ENCODE peak calls at places on chromosomes 11 and 22, in five cellular contexts. D is tibial nerve, H is small intestine, C is thyroid gland, J is cardiac muscle cell. B is an unnamed sample. For H3K9me3, the result is how much of the 10 kb centered on the place peaks cover.

GRCh38 chr11:82462588-82462987 is 271.1 kb downstream of the FAM181B start:
- DNase-seq in J (no peak), H (no peak), D (no peak), C (no peak), B (no peak)

GRCh38 chr11:79594839-79595238 is 154.0 kb upstream of the TENM4 start:
- DNase-seq in H (no peak), C (no peak), D (no peak), J (no peak), B (no peak)

GRCh38 chr11:128725630-128726461 is 32.0 kb downstream of the FLI1 start:
- DNase-seq in C (no peak), D (peak), H (no peak), J (no peak), B (no peak)

GRCh38 chr11:100735949-100736675 is 49.0 kb downstream of the ARHGAP42 start:
- DNase-seq in C (no peak), J (no peak), D (no peak), H (no peak), B (no peak)

GRCh38 chr11:61725632-61726280 is 26.7 kb upstream of the MYRF start:
- DNase-seq in D (no peak), J (no peak), C (no peak), H (no peak), B (no peak)

GRCh38 chr11:64266339-64266738 is 15.0 kb downstream of the PLCB3 start:
- DNase-seq in H (no peak), J (no peak), D (no peak), C (no peak), B (no peak)

GRCh38 chr11:12441081-12441801 is 63.9 kb downstream of the PARVA start:
- DNase-seq in C (no peak), D (no peak), J (no peak), H (no peak), B (no peak)

GRCh38 chr22:41524283-41524682 is 20.0 kb downstream of the POLR3H start:
- DNase-seq in C (peak), J (no peak), H (no peak), D (peak), B (no peak)

GRCh38 chr11:102600666-102601065 is 24.5 kb downstream of the MMP20 start:
- DNase-seq in J (no peak), D (no peak), C (no peak), H (no peak), B (no peak)

GRCh38 chr22:24707477-24707816 is 67.1 kb downstream of the PIWIL3 start:
- DNase-seq in J (no peak), H (peak), C (peak), D (no peak), B (no peak)

GRCh38 chr11:62805991-62806441 is 776 bp upstream of the NXF1 start:
- DNase-seq in D (no peak), J (no peak), C (peak), H (no peak), B (no peak)

GRCh38 chr11:111718436-111719325 is 47.5 kb downstream of the PPP2R1B start:
- DNase-seq in H (no peak), J (no peak), C (no peak), D (no peak), B (no peak)

GRCh38 chr22:46069518-46070214 is 80.7 kb upstream of the PPARA start:
- DNase-seq in J (no peak), H (peak), D (peak), C (peak), B (peak)

GRCh38 chr11:27571151-27571840 is 64.7 kb upstream of the LIN7C start:
- DNase-seq in D (no peak), H (no peak), J (peak), C (no peak), B (no peak)

GRCh38 chr11:70854891-70855556 is 397.4 kb downstream of the SHANK2 start:
- DNase-seq in C (peak), H (no peak), D (no peak), J (peak), B (no peak)

GRCh38 chr22:17916226-17916889 is 108.0 kb downstream of the MICAL3 start:
- DNase-seq in D (no peak), C (no peak), H (no peak), J (peak), B (no peak)

GRCh38 chr11:14529933-14530332 is 9.7 kb upstream of the PSMA1 start:
- DNase-seq in D (no peak), C (no peak), H (no peak), J (no peak), B (no peak)

GRCh38 chr22:48089601-48090331 is 1327.3 kb downstream of the TBC1D22A start:
- DNase-seq in D (peak), H (no peak), C (no peak), J (no peak), B (no peak)
- H3K9me3 ChIP-seq in D (under half), H (under half), C (under half), J (under half), B (under half)

GRCh38 chr22:48741540-48741939 is 1086.1 kb downstream of the BRD1 start:
- DNase-seq in D (no peak), H (no peak), C (no peak), J (no peak), B (no peak)
- H3K9me3 ChIP-seq in D (under half), H (under half), C (under half), J (under half), B (under half)

DNA sequence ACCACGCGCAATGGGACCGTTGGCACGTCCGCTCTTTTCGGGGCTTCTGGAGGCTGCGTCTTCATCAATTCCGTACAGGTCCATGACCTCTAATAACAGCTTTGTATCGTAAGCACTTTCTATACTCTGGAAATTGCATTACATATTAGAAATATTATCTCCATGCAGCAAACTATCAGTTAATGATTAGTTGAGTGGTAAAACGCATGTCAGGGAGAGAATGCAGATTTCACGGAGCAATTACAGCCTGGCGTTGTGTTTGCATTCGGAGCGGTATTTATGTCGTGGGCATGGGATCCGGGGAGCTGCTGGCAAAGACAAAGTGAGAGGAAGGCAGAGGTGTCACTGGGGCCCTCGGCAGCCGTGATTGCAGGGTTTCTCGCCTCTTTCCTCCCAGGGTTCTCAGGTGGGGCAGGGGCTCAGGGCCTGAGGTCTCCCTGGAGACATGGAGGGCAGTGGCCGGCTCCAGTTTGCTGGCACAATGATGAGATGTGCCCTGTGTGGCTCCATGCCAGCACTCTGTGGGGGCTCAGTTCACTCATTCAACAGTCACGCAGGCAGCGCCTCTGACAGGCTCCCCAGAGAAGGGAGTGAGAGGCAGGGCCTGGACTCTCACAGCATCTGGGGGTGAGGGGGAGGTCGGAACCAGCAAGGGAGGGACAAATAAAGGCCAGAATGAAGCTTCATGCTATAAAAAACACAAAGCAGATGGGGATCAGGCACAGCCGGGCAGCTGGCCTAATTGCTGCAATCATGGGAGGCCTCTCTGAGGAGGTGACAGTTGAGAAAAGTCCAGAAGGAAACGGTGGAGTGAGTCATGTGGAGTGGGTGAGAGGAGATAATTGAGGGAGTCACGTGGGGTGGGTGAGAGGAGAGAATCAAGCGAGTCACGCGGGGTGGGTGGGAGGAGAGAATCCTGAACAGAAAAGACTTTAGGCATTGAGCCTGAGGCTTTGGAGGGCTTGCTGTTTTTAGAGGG is 1002.7 kb downstream of the BRD1 start:
- DNase-seq in C (no peak), H (no peak), D (no peak), J (no peak), B (no peak)
- H3K9me3 ChIP-seq in C (under half), H (under half), D (under half), J (under half), B (under half)

DNA sequence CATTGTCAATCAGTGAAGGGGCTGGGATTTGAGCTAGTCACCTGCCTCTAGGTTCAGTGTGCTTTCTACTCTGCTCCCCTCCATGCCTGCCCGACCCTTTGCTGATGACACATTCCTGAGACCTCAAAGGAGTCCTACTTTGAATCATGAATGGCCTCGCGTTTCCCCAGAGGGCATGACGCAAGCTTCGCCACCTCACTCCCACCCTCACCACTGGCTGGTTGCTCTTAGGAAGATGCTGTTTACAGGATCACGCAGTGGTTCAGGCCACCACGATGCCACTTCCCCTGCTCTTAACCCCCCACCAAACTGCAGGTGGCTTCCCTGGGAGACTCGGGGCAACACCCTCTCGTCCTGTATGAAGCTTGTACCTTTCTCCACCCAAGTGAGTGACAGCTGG is 62.9 kb upstream of the B3GAT1 start:
- DNase-seq in J (no peak), C (no peak), D (no peak), H (no peak), B (no peak)
- H3K9me3 ChIP-seq in J (under half), C (under half), D (under half), H (under half), B (under half)

GRCh38 chr22:47198801-47199251 is 436.4 kb downstream of the TBC1D22A start:
- DNase-seq in D (no peak), H (no peak), C (no peak), J (no peak), B (no peak)
- H3K9me3 ChIP-seq in D (under half), H (under half), C (under half), J (under half), B (under half)